ENCODE peak calls at places on chromosomes 7 and 10, in seven cellular contexts. F is colonic mucosa, E is cardiac muscle cell, Q is stomach, A is psoas muscle, S is right lobe of liver, V is lung. X is an unnamed sample. For H3K36me3 and H3K27me3, the result is how much of the 10 kb centered on the place peaks cover.

GRCh38 chr7:122258971-122259370 is 45.6 kb downstream of the FEZF1 start:
- DNase-seq in F (no peak), E (no peak), Q (no peak), A (no peak), S (no peak), V (no peak), X (no peak)

GRCh38 chr7:117993377-117994003 is 120.2 kb upstream of the CTTNBP2 start:
- DNase-seq in F (no peak), E (peak), Q (no peak), A (no peak), S (no peak), V (no peak), X (no peak)

GRCh38 chr10:48796846-48797245 is 112.2 kb downstream of the WDFY4 start:
- DNase-seq in F (no peak), E (no peak), Q (no peak), A (no peak), S (no peak), V (no peak), X (peak)

GRCh38 chr10:78879621-78880020 is 189.1 kb upstream of the ZMIZ1 start:
- DNase-seq in F (no peak), E (no peak), Q (no peak), A (no peak), S (no peak), V (no peak), X (no peak)

GRCh38 chr10:930415-931325 is 835 bp downstream of the LARP4B start:
- DNase-seq in F (peak), E (peak), Q (peak), A (peak), S (peak), V (peak), X (no peak)

GRCh38 chr7:2529161-2530075 is 9.8 kb downstream of the LFNG start:
- DNase-seq in F (peak), E (peak), Q (peak), A (peak), S (no peak), V (peak), X (no peak)

GRCh38 chr7:91656486-91657237 is 223.8 kb downstream of the MTERF1 start:
- DNase-seq in F (no peak), E (peak), Q (no peak), A (peak), S (no peak), V (no peak), X (no peak)

GRCh38 chr7:28389504-28390385 is 22.6 kb upstream of the CREB5 start:
- DNase-seq in F (no peak), E (peak), Q (no peak), A (no peak), S (no peak), V (no peak), X (peak)

GRCh38 chr7:75948179-75948578 is 33.2 kb downstream of the POR start:
- DNase-seq in F (no peak), E (no peak), Q (no peak), A (peak), S (no peak), V (no peak), X (no peak)

GRCh38 chr7:87287738-87288341 is 57.6 kb upstream of the CROT start:
- DNase-seq in F (no peak), E (no peak), Q (no peak), A (no peak), S (no peak), V (no peak), X (no peak)

GRCh38 chr10:1944487-1944886 is 207.2 kb upstream of the ADARB2 start:
- DNase-seq in F (no peak), E (no peak), Q (no peak), A (no peak), S (no peak), V (no peak), X (no peak)

GRCh38 chr7:128053023-128053422 is 21.8 kb upstream of the LRRC4 start:
- DNase-seq in F (no peak), E (peak), Q (no peak), A (no peak), S (no peak), V (no peak), X (no peak)

GRCh38 chr7:8109196-8110022 is 140.8 kb downstream of the GLCCI1 start:
- DNase-seq in F (no peak), E (peak), Q (no peak), A (no peak), S (no peak), V (no peak), X (no peak)

GRCh38 chr7:39825391-39825790 is 124.7 kb upstream of the CDK13 start:
- DNase-seq in F (no peak), E (no peak), Q (no peak), A (no peak), S (no peak), V (no peak), X (peak)

GRCh38 chr7:130277763-130278643 is 11.3 kb downstream of the CPA2 start:
- DNase-seq in F (peak), E (peak), Q (peak), A (peak), S (no peak), V (peak), X (no peak)
- TF ChIP-seq CTCF in F (peak), E (peak), Q (no peak), A (peak), S (peak), V (peak), X (peak)

GRCh38 chr7:47284691-47285246 is 297.1 kb downstream of the TNS3 start:
- DNase-seq in F (peak), E (no peak), Q (no peak), A (no peak), S (no peak), V (no peak), X (peak)

GRCh38 chr7:47290466-47290865 is 291.4 kb downstream of the TNS3 start:
- DNase-seq in F (no peak), E (no peak), Q (no peak), A (no peak), S (no peak), V (no peak), X (no peak)

GRCh38 chr7:47290867-47291266 is 291.0 kb downstream of the TNS3 start:
- DNase-seq in F (peak), E (no peak), Q (no peak), A (no peak), S (no peak), V (no peak), X (no peak)

GRCh38 chr7:47285860-47286491 is 295.9 kb downstream of the TNS3 start:
- DNase-seq in F (peak), E (peak), Q (no peak), A (no peak), S (no peak), V (no peak), X (peak)

GRCh38 chr7:47288060-47288459 is 293.9 kb downstream of the TNS3 start:
- DNase-seq in F (peak), E (no peak), Q (no peak), A (no peak), S (no peak), V (no peak), X (peak)
- H3K36me3 ChIP-seq in F (under half), E (under half), Q (half or more), A (under half), S (under half), V (under half), X (under half)

GRCh38 chr10:5092848-5093790 is 1.1 kb upstream of the AKR1C3 start:
- DNase-seq in F (no peak), E (no peak), Q (no peak), A (no peak), S (no peak), V (no peak), X (no peak)
- H3K27me3 ChIP-seq in F (under half), E (under half), Q (under half), A (under half), S (under half), V (under half), X (under half)

GRCh38 chr10:122308487-122309141 is 37.5 kb downstream of the BTBD16 start:
- DNase-seq in F (no peak), E (no peak), Q (no peak), A (no peak), S (peak), V (no peak), X (no peak)

GRCh38 chr10:122306744-122307143 is 35.6 kb downstream of the BTBD16 start:
- DNase-seq in F (no peak), E (no peak), Q (no peak), A (no peak), S (no peak), V (no peak), X (peak)

GRCh38 chr10:122307669-122308486 is 36.8 kb downstream of the BTBD16 start:
- DNase-seq in F (peak), E (peak), Q (no peak), A (peak), S (no peak), V (peak), X (no peak)

GRCh38 chr10:122311051-122311410 is 39.9 kb downstream of the BTBD16 start:
- DNase-seq in F (peak), E (no peak), Q (no peak), A (no peak), S (no peak), V (no peak), X (no peak)

DNA sequence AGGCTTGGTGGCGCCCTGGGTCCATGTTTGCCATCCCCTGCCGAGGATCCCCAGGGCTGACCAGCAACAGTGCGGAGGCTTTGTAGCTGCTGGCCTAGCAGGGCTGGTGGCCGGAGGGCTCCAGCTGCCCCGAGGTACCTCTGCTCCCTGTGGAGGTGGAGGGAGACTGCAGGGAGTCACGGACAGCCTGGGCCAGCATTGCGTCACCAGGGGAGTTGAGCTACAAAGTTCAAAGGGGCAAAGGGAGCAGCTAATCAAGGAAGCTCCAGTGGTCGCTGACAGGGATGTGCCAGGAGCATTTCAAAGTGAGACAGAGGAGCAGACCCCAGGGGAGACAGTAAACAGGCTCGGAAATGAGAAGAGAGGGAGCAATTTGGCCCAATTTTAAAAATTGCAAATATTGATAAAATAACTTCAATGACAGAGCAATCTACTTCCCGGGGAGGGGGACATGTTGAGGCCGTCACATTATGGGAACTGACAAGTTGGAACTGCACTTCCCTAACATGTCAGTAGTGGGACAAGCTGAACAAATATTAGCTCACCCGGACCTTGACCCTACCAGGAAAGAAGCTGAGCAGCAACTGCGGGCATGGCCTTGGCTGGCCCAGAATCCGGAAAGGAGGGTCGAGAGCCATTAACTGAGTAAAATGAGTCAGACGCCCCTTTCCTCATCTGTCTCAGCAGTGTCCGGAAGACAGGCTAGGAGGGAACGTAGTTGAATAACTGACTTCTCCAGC is 39.4 kb downstream of the BTBD16 start:
- DNase-seq in F (peak), E (peak), Q (no peak), A (no peak), S (peak), V (no peak), X (peak)
- TF ChIP-seq CTCF in F (no peak), E (no peak), Q (no peak), A (no peak), S (no peak), V (no peak), X (no peak)

DNA sequence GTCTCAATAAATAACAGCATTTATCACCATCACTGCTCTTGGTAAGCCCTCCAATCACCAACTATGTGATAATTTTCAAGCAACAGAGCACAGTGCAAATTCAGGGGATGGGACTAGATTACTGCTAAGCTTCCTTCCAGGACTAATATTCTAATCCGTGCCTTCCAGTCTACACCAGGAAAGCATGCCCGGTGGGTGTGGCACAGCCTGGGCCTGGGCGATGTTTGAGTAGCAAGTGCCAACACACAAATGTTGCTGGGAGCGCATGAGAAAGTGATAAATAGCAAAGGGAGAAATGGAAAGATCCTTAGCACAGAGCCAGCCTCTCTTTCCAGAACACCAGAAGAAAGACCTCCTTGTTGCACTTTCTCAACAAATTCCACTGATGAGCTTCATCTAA is 13.5 kb upstream of the TM9SF3 start:
- DNase-seq in F (peak), E (no peak), Q (peak), A (no peak), S (no peak), V (no peak), X (no peak)
- H3K36me3 ChIP-seq in F (under half), E (under half), Q (under half), A (under half), S (under half), V (under half), X (under half)

X was measured in esophagus muscularis mucosa.